ENCODE peak calls at places on chromosomes 11 and 22, in five cellular contexts. E is LHCN-M2, V is dermis microvascular lymphatic vessel endothelial cell, D is stomach, F is neuronal stem cell. H is an unnamed sample.

GRCh38 chr11:31817054-31817620 is 6.0 kb upstream of the PAX6 start:
- DNase-seq in V (no peak), D (no peak), F (peak; percentile 61), E (no peak), H (no peak)

GRCh38 chr22:35963237-35963810 is 65.3 kb downstream of the RBFOX2 start:
- DNase-seq in E (no peak), D (no peak), V (no peak), F (no peak), H (no peak)

GRCh38 chr11:117992136-117992535 is 5.9 kb downstream of the IL10RA start:
- DNase-seq in F (no peak), D (no peak), E (no peak), V (no peak), H (no peak)

GRCh38 chr11:13964771-13965074 is 2.2 kb downstream of the SPON1 start:
- DNase-seq in V (no peak), D (no peak), F (no peak), E (no peak), H (no peak)

GRCh38 chr22:27462190-27462589 is 339.4 kb downstream of the MN1 start:
- DNase-seq in D (no peak), F (peak; percentile 70), V (no peak), E (no peak), H (no peak)

GRCh38 chr11:132278801-132279574 is 908.6 kb downstream of the NTM start:
- DNase-seq in D (no peak), V (no peak), F (no peak), E (peak; percentile 38), H (no peak)

GRCh38 chr11:44047931-44048431 is at the start of gene ACCSL:
- DNase-seq in F (no peak), V (no peak), D (no peak), E (peak; percentile 46), H (no peak)

GRCh38 chr11:27414644-27415043 is 51.6 kb upstream of the CCDC34 start:
- DNase-seq in D (no peak), E (no peak), F (no peak), V (no peak), H (no peak)

GRCh38 chr11:80958966-80959365 is 1518.1 kb upstream of the TENM4 start:
- DNase-seq in D (no peak), E (no peak), V (no peak), F (no peak), H (no peak)

GRCh38 chr11:44623716-44624491 is 58.4 kb downstream of the CD82 start:
- DNase-seq in V (peak; percentile 43), F (no peak), E (peak; percentile 72), D (peak; percentile 24), H (no peak)

GRCh38 chr11:99424313-99425084 is 403.8 kb downstream of the CNTN5 start:
- DNase-seq in F (no peak), V (no peak), D (no peak), E (no peak), H (no peak)

GRCh38 chr11:60699282-60699681 is at the start of gene MS4A8:
- DNase-seq in E (no peak), F (no peak), D (no peak), V (no peak), H (no peak)

GRCh38 chr11:1937616-1938342 is 9.4 kb upstream of the MRPL23 start:
- DNase-seq in E (no peak), D (no peak), V (no peak), F (no peak), H (no peak)

GRCh38 chr11:65915821-65916251 is 3.0 kb downstream of the C11orf68 start:
- DNase-seq in V (peak; percentile 96), F (no peak), D (peak; percentile 55), E (peak; percentile 99), H (peak; percentile 89)

GRCh38 chr11:78020248-78020647 is 2.8 kb downstream of the KCTD14 start:
- DNase-seq in V (no peak), D (no peak), F (no peak), E (no peak), H (no peak)

GRCh38 chr11:65585396-65586246 is 9.8 kb downstream of the EHBP1L1 start:
- DNase-seq in V (no peak), F (no peak), D (no peak), E (no peak), H (no peak)

GRCh38 chr11:9313648-9314290 is 624 bp downstream of the TMEM41B start:
- DNase-seq in V (peak; percentile 43), E (peak; percentile 9), D (peak; percentile 26), F (no peak), H (no peak)

GRCh38 chr11:113114452-113115027 is 153.3 kb downstream of the NCAM1 start:
- DNase-seq in F (peak; percentile 20), D (peak; percentile 80), E (peak; percentile 69), V (peak; percentile 9), H (no peak)

GRCh38 chr22:18056161-18056666 is 21.6 kb upstream of the PEX26 start:
- DNase-seq in F (no peak), V (peak; percentile 50), D (no peak), E (peak; percentile 52), H (peak; percentile 82)

GRCh38 chr22:32005453-32005852 is 37.6 kb upstream of the SLC5A1 start:
- DNase-seq in F (no peak), V (no peak), D (no peak), E (peak; percentile 13), H (no peak)

GRCh38 chr22:47098554-47098953 is 336.1 kb downstream of the TBC1D22A start:
- DNase-seq in D (no peak), V (no peak), F (no peak), E (no peak), H (no peak)

GRCh38 chr11:279040-279965 is 1.1 kb downstream of the NLRP6 start:
- DNase-seq in E (no peak), V (no peak), D (no peak), F (no peak), H (no peak)

GRCh38 chr22:32237905-32238304 is 17.2 kb downstream of the SLC5A4 start:
- DNase-seq in D (no peak), F (no peak), E (no peak), V (no peak), H (no peak)

H was measured in BJ.